ENCODE peak calls at places on chromosomes 12 and 14, in seven cellular contexts. D is suprapubic skin; T is thoracic aorta; N is CD8-positive, alpha-beta memory T cell; K is sigmoid colon; O is pancreas; J is effector memory CD4-positive, alpha-beta T cell. Z is an unnamed sample.

GRCh38 chr12:11771895-11772502 is 122.5 kb downstream of the ETV6 start:
- DNase-seq in K (no peak), D (no peak), J (no peak), N (no peak), T (no peak), O (no peak), Z (no peak)

GRCh38 chr12:79058342-79058741 is 193.8 kb downstream of the SYT1 start:
- DNase-seq in D (no peak), K (no peak), J (no peak), O (no peak), T (no peak), N (no peak), Z (no peak)

GRCh38 chr12:124031058-124031457 is 58.0 kb downstream of the ZNF664 start:
- DNase-seq in N (no peak), O (no peak), J (no peak), D (no peak), T (no peak), K (no peak), Z (no peak)

GRCh38 chr14:92449404-92449975 is 64.1 kb upstream of the RIN3 start:
- DNase-seq in T (no peak), D (no peak), O (no peak), K (no peak), N (no peak), J (no peak), Z (no peak)

GRCh38 chr14:103260629-103261124 is 73.4 kb upstream of the EIF5 start:
- DNase-seq in J (no peak), T (no peak), K (peak; percentile 74), N (no peak), D (no peak), O (peak; percentile 33), Z (no peak)

GRCh38 chr14:105084741-105085571 is 19.7 kb upstream of the GPR132 start:
- DNase-seq in K (peak; percentile 61), J (no peak), N (no peak), D (no peak), T (no peak), O (no peak), Z (no peak)

GRCh38 chr12:1836854-1837411 is 16.6 kb downstream of the LRTM2 start:
- DNase-seq in O (no peak), K (peak; percentile 50), J (no peak), T (no peak), D (no peak), N (no peak), Z (no peak)

GRCh38 chr12:107990325-107990724 is 138.8 kb upstream of the WSCD2 start:
- DNase-seq in J (no peak), D (no peak), N (peak; percentile 17), K (no peak), T (no peak), O (peak; percentile 27), Z (no peak)

GRCh38 chr14:34461334-34462131 is 507 bp downstream of the SPTSSA start:
- DNase-seq in D (peak; percentile 81), N (peak; percentile 5), K (peak; percentile 82), T (peak; percentile 6), J (peak; percentile 4), O (peak; percentile 55), Z (no peak)

GRCh38 chr14:91438845-91439244 is 21.2 kb upstream of the CCDC88C start:
- DNase-seq in J (no peak), T (no peak), O (no peak), N (no peak), K (no peak), D (no peak), Z (no peak)

GRCh38 chr12:97595423-97595822 is 132.8 kb downstream of the RMST start:
- DNase-seq in K (no peak), T (no peak), O (no peak), D (no peak), N (no peak), J (no peak), Z (no peak)

GRCh38 chr14:49950275-49951250 is 57.7 kb downstream of the ARF6 start:
- DNase-seq in J (no peak), O (peak; percentile 72), N (no peak), K (no peak), T (no peak), D (peak; percentile 83), Z (no peak)

GRCh38 chr12:63770375-63770774 is 9.3 kb upstream of the RXYLT1 start:
- DNase-seq in N (no peak), J (no peak), K (no peak), T (no peak), O (no peak), D (no peak), Z (no peak)

GRCh38 chr12:53825246-53826081 is 73.7 kb upstream of the CISTR start:
- DNase-seq in T (no peak), K (no peak), D (no peak), J (no peak), N (no peak), O (peak; percentile 34), Z (no peak)

GRCh38 chr12:92132282-92132681 is 13.4 kb downstream of the BTG1 start:
- DNase-seq in N (peak; percentile 43), J (no peak), D (no peak), T (no peak), O (no peak), K (no peak), Z (no peak)

GRCh38 chr12:99916555-99916954 is 68.2 kb downstream of the ANKS1B start:
- DNase-seq in O (no peak), D (no peak), N (no peak), K (no peak), J (no peak), T (no peak), Z (no peak)

GRCh38 chr14:71491925-71492324 is 440.3 kb upstream of the RGS6 start:
- DNase-seq in J (no peak), D (no peak), N (no peak), O (peak; percentile 26), K (no peak), T (no peak), Z (no peak)

GRCh38 chr12:69701821-69702220 is 2.7 kb upstream of the BEST3 start:
- DNase-seq in J (no peak), N (no peak), K (no peak), T (no peak), D (no peak), O (no peak), Z (no peak)

GRCh38 chr12:59736786-59737185 is 141.0 kb downstream of the SLC16A7 start:
- DNase-seq in O (peak; percentile 29), D (no peak), T (no peak), N (no peak), K (no peak), J (no peak), Z (no peak)

GRCh38 chr12:124796303-124796957 is 67.2 kb downstream of the SCARB1 start:
- DNase-seq in O (no peak), T (no peak), D (no peak), N (no peak), K (no peak), J (no peak), Z (no peak)

GRCh38 chr14:94360945-94361565 is 27.3 kb downstream of the SERPINA1 start:
- DNase-seq in K (no peak), J (no peak), O (no peak), D (peak; percentile 50), T (no peak), N (no peak), Z (no peak)

GRCh38 chr14:90354551-90355298 is 23.0 kb upstream of the NRDE2 start:
- DNase-seq in O (no peak), K (peak; percentile 73), N (no peak), T (no peak), J (no peak), D (no peak), Z (no peak)

DNA sequence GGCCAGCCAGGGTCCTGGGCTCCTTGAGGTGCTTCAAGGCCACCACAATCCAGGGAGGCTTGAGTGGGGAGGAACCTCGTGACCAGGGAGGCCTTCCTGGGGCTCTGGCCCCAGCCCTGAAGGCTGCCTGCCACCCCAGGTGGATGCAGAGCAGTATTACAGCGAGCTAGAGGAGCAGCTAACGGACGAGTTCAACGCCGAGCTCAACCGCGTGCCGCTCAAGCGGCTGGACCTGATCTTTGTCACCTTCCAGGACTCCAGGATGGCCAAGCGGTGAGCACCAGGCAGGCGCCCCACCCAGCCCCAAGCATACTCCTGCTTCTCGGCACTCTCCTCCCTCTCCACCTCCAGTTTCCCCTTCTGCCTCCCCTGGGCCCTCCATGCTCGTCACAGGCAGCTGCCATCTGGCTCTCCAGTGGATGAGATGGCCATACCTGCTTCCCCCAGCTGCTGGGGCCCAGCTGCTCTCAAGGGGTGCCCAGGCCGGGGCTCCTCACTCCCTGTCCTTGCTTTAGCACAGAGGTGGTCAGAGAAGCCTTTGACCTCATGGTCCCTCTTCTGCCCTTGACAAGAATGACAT is 30.6 kb downstream of the NGB start:
- DNase-seq in O (no peak), K (no peak), J (no peak), N (no peak), D (no peak), T (no peak), Z (no peak)
- H3K4me1 ChIP-seq in O (no peaks in the 10 kb centered on the region), K (no peaks in the 10 kb centered on the region), J (no peaks in the 10 kb centered on the region), N (no peaks in the 10 kb centered on the region), D (no peaks in the 10 kb centered on the region), T (no peaks in the 10 kb centered on the region), Z (no peaks in the 10 kb centered on the region)

GRCh38 chr12:106110626-106111300 is 28.0 kb downstream of the NUAK1 start:
- DNase-seq in D (no peak), O (no peak), K (peak; percentile 21), T (no peak), J (no peak), N (no peak), Z (no peak)
- H3K4me1 ChIP-seq in D (peaks cover 90% of the 10 kb centered on the region), O (no peaks in the 10 kb centered on the region), K (peaks cover 67% of the 10 kb centered on the region), T (peaks cover 71% of the 10 kb centered on the region), J (no peaks in the 10 kb centered on the region), N (no peaks in the 10 kb centered on the region), Z (peaks cover 62% of the 10 kb centered on the region)

GRCh38 chr14:95470942-95471499 is 45.4 kb downstream of the SYNE3 start:
- DNase-seq in J (no peak), T (no peak), D (no peak), K (no peak), N (no peak), O (no peak), Z (no peak)
- H3K4me1 ChIP-seq in J (peaks cover 4% of the 10 kb centered on the region), T (peaks cover 6% of the 10 kb centered on the region), D (peaks cover 27% of the 10 kb centered on the region), K (peaks cover 22% of the 10 kb centered on the region), N (peaks cover 3% of the 10 kb centered on the region), O (no peaks in the 10 kb centered on the region), Z (no peaks in the 10 kb centered on the region)

GRCh38 chr14:20683125-20683895 is 1.1 kb upstream of the RNASE4 start:
- DNase-seq in D (no peak), K (peak; percentile 87), T (peak; percentile 45), N (peak; percentile 78), O (peak; percentile 86), J (peak; percentile 54), Z (no peak)
- H3K4me1 ChIP-seq in D (peaks cover 46% of the 10 kb centered on the region), K (peaks cover 30% of the 10 kb centered on the region), T (peaks cover 18% of the 10 kb centered on the region), N (peaks cover 25% of the 10 kb centered on the region), O (peaks cover 36% of the 10 kb centered on the region), J (peaks cover 21% of the 10 kb centered on the region), Z (peaks cover 20% of the 10 kb centered on the region)

Z was measured in esophagus squamous epithelium.